ENCODE peak calls at places on chromosomes 2 and 18, in eight cellular contexts. One of them, this sample, is unnamed.

GRCh38 chr2:237536617-237537016 is 29.8 kb upstream of the PRLH start:
- DNase-seq in adrenal gland: no peak
- DNase-seq in NCI-H526: no peak
- DNase-seq in naive thymus-derived CD8-positive, alpha-beta T cell: no peak
- DNase-seq in myocyte: no peak
- DNase-seq in tibial artery: no peak
- DNase-seq in T-helper 2 cell: no peak
- DNase-seq in GM23248: no peak
- DNase-seq in this sample: no peak

GRCh38 chr2:42777883-42778805 is 14.2 kb upstream of the OXER1 start:
- DNase-seq in NCI-H526: no peak
- DNase-seq in adrenal gland: no peak
- DNase-seq in tibial artery: no peak
- DNase-seq in naive thymus-derived CD8-positive, alpha-beta T cell: no peak
- DNase-seq in T-helper 2 cell: no peak
- DNase-seq in myocyte: peak
- DNase-seq in GM23248: peak
- DNase-seq in this sample: no peak

GRCh38 chr18:54228364-54228763 is 3.9 kb upstream of the MBD2 start:
- DNase-seq in myocyte: no peak
- DNase-seq in naive thymus-derived CD8-positive, alpha-beta T cell: no peak
- DNase-seq in tibial artery: no peak
- DNase-seq in GM23248: no peak
- DNase-seq in adrenal gland: no peak
- DNase-seq in T-helper 2 cell: no peak
- DNase-seq in NCI-H526: no peak
- DNase-seq in this sample: no peak

GRCh38 chr2:167293172-167293781 is 405.0 kb downstream of the XIRP2 start:
- DNase-seq in T-helper 2 cell: no peak
- DNase-seq in NCI-H526: peak
- DNase-seq in adrenal gland: peak
- DNase-seq in naive thymus-derived CD8-positive, alpha-beta T cell: no peak
- DNase-seq in tibial artery: no peak
- DNase-seq in GM23248: peak
- DNase-seq in myocyte: peak
- DNase-seq in this sample: no peak

GRCh38 chr2:173034143-173034542 is 41.5 kb upstream of the MAP3K20 start:
- DNase-seq in tibial artery: no peak
- DNase-seq in GM23248: no peak
- DNase-seq in T-helper 2 cell: no peak
- DNase-seq in NCI-H526: no peak
- DNase-seq in myocyte: no peak
- DNase-seq in naive thymus-derived CD8-positive, alpha-beta T cell: no peak
- DNase-seq in adrenal gland: no peak
- DNase-seq in this sample: no peak

GRCh38 chr2:201654611-201655384 is 11.5 kb upstream of the TMEM237 start:
- DNase-seq in NCI-H526: no peak
- DNase-seq in naive thymus-derived CD8-positive, alpha-beta T cell: no peak
- DNase-seq in myocyte: peak
- DNase-seq in T-helper 2 cell: no peak
- DNase-seq in tibial artery: no peak
- DNase-seq in adrenal gland: no peak
- DNase-seq in GM23248: peak
- DNase-seq in this sample: no peak

GRCh38 chr18:55416791-55417190 is 171.2 kb downstream of the TCF4 start:
- DNase-seq in tibial artery: no peak
- DNase-seq in myocyte: no peak
- DNase-seq in naive thymus-derived CD8-positive, alpha-beta T cell: no peak
- DNase-seq in adrenal gland: no peak
- DNase-seq in GM23248: no peak
- DNase-seq in T-helper 2 cell: no peak
- DNase-seq in NCI-H526: no peak
- DNase-seq in this sample: no peak

GRCh38 chr2:58484201-58484600 is 243.1 kb upstream of the FANCL start:
- DNase-seq in T-helper 2 cell: no peak
- DNase-seq in adrenal gland: no peak
- DNase-seq in NCI-H526: no peak
- DNase-seq in tibial artery: no peak
- DNase-seq in GM23248: peak
- DNase-seq in naive thymus-derived CD8-positive, alpha-beta T cell: no peak
- DNase-seq in myocyte: peak
- DNase-seq in this sample: no peak

GRCh38 chr2:225889452-225889851 is 489.9 kb downstream of the NYAP2 start:
- DNase-seq in myocyte: peak
- DNase-seq in tibial artery: no peak
- DNase-seq in naive thymus-derived CD8-positive, alpha-beta T cell: no peak
- DNase-seq in NCI-H526: no peak
- DNase-seq in adrenal gland: no peak
- DNase-seq in T-helper 2 cell: no peak
- DNase-seq in GM23248: peak
- DNase-seq in this sample: no peak

GRCh38 chr2:78132391-78133370 is 610.5 kb upstream of the LRRTM4 start:
- DNase-seq in naive thymus-derived CD8-positive, alpha-beta T cell: no peak
- DNase-seq in tibial artery: no peak
- DNase-seq in myocyte: no peak
- DNase-seq in adrenal gland: no peak
- DNase-seq in GM23248: no peak
- DNase-seq in T-helper 2 cell: no peak
- DNase-seq in NCI-H526: no peak
- DNase-seq in this sample: no peak

GRCh38 chr2:61172671-61173070 is 10.7 kb downstream of the C2orf74 start:
- DNase-seq in GM23248: no peak
- DNase-seq in NCI-H526: no peak
- DNase-seq in T-helper 2 cell: no peak
- DNase-seq in adrenal gland: no peak
- DNase-seq in myocyte: no peak
- DNase-seq in tibial artery: no peak
- DNase-seq in naive thymus-derived CD8-positive, alpha-beta T cell: no peak
- DNase-seq in this sample: no peak

GRCh38 chr2:85585781-85586105 is 1.5 kb downstream of the VAMP5 start:
- DNase-seq in adrenal gland: no peak
- DNase-seq in tibial artery: no peak
- DNase-seq in GM23248: peak
- DNase-seq in T-helper 2 cell: no peak
- DNase-seq in NCI-H526: no peak
- DNase-seq in naive thymus-derived CD8-positive, alpha-beta T cell: no peak
- DNase-seq in myocyte: peak
- DNase-seq in this sample: no peak

GRCh38 chr18:28177828-28178635 is 1.1 kb upstream of the CDH2 start:
- DNase-seq in tibial artery: no peak
- DNase-seq in T-helper 2 cell: no peak
- DNase-seq in naive thymus-derived CD8-positive, alpha-beta T cell: no peak
- DNase-seq in myocyte: peak
- DNase-seq in adrenal gland: peak
- DNase-seq in NCI-H526: peak
- DNase-seq in GM23248: peak
- DNase-seq in this sample: no peak

GRCh38 chr18:63553117-63553516 is 10.9 kb downstream of the SERPINB12 start:
- DNase-seq in adrenal gland: no peak
- DNase-seq in myocyte: peak
- DNase-seq in tibial artery: no peak
- DNase-seq in NCI-H526: no peak
- DNase-seq in T-helper 2 cell: no peak
- DNase-seq in GM23248: peak
- DNase-seq in naive thymus-derived CD8-positive, alpha-beta T cell: no peak
- DNase-seq in this sample: no peak

GRCh38 chr18:36265035-36265434 is 32.5 kb upstream of the FHOD3 start:
- DNase-seq in adrenal gland: no peak
- DNase-seq in naive thymus-derived CD8-positive, alpha-beta T cell: no peak
- DNase-seq in T-helper 2 cell: no peak
- DNase-seq in myocyte: no peak
- DNase-seq in tibial artery: no peak
- DNase-seq in NCI-H526: no peak
- DNase-seq in GM23248: no peak
- DNase-seq in this sample: no peak

GRCh38 chr2:178194600-178195389 is 483 bp downstream of the OSBPL6 start:
- DNase-seq in myocyte: peak
- DNase-seq in NCI-H526: peak
- DNase-seq in T-helper 2 cell: no peak
- DNase-seq in GM23248: peak
- DNase-seq in naive thymus-derived CD8-positive, alpha-beta T cell: no peak
- DNase-seq in tibial artery: peak
- DNase-seq in adrenal gland: peak
- DNase-seq in this sample: no peak

GRCh38 chr2:113812204-113812603 is 55.8 kb upstream of the SLC35F5 start:
- DNase-seq in T-helper 2 cell: no peak
- DNase-seq in tibial artery: no peak
- DNase-seq in adrenal gland: no peak
- DNase-seq in NCI-H526: no peak
- DNase-seq in myocyte: no peak
- DNase-seq in GM23248: no peak
- DNase-seq in naive thymus-derived CD8-positive, alpha-beta T cell: no peak
- DNase-seq in this sample: no peak

GRCh38 chr2:120605231-120605935 is 130.3 kb upstream of the GLI2 start:
- DNase-seq in tibial artery: peak
- DNase-seq in myocyte: no peak
- DNase-seq in T-helper 2 cell: no peak
- DNase-seq in adrenal gland: no peak
- DNase-seq in naive thymus-derived CD8-positive, alpha-beta T cell: no peak
- DNase-seq in GM23248: no peak
- DNase-seq in NCI-H526: no peak
- DNase-seq in this sample: no peak

GRCh38 chr18:69599377-69599776 is 198.7 kb downstream of the DOK6 start:
- DNase-seq in T-helper 2 cell: no peak
- DNase-seq in GM23248: no peak
- DNase-seq in naive thymus-derived CD8-positive, alpha-beta T cell: no peak
- DNase-seq in myocyte: no peak
- DNase-seq in NCI-H526: no peak
- DNase-seq in tibial artery: no peak
- DNase-seq in adrenal gland: no peak
- DNase-seq in this sample: no peak

GRCh38 chr2:17416891-17417391 is 101.3 kb downstream of the RAD51AP2 start:
- DNase-seq in NCI-H526: no peak
- DNase-seq in myocyte: peak
- DNase-seq in adrenal gland: no peak
- DNase-seq in T-helper 2 cell: no peak
- DNase-seq in GM23248: peak
- DNase-seq in naive thymus-derived CD8-positive, alpha-beta T cell: no peak
- DNase-seq in tibial artery: no peak
- DNase-seq in this sample: no peak

GRCh38 chr2:239393401-239393940 is 7.3 kb downstream of the HDAC4 start:
- DNase-seq in T-helper 2 cell: no peak
- DNase-seq in adrenal gland: peak
- DNase-seq in naive thymus-derived CD8-positive, alpha-beta T cell: no peak
- DNase-seq in tibial artery: peak
- DNase-seq in myocyte: peak
- DNase-seq in GM23248: peak
- DNase-seq in NCI-H526: no peak
- DNase-seq in this sample: no peak

GRCh38 chr2:195269220-195269619 is 387.8 kb upstream of the SLC39A10 start:
- DNase-seq in naive thymus-derived CD8-positive, alpha-beta T cell: no peak
- DNase-seq in tibial artery: no peak
- DNase-seq in adrenal gland: no peak
- DNase-seq in myocyte: no peak
- DNase-seq in T-helper 2 cell: no peak
- DNase-seq in NCI-H526: no peak
- DNase-seq in GM23248: no peak
- DNase-seq in this sample: no peak

GRCh38 chr18:48548921-48549320 is 10.1 kb downstream of the CTIF start:
- DNase-seq in naive thymus-derived CD8-positive, alpha-beta T cell: no peak
- DNase-seq in NCI-H526: no peak
- DNase-seq in myocyte: no peak
- DNase-seq in T-helper 2 cell: no peak
- DNase-seq in GM23248: no peak
- DNase-seq in tibial artery: peak
- DNase-seq in adrenal gland: peak
- DNase-seq in this sample: no peak

GRCh38 chr18:13381907-13382682 is 163.5 kb downstream of the LDLRAD4 start:
- DNase-seq in naive thymus-derived CD8-positive, alpha-beta T cell: peak
- DNase-seq in GM23248: peak
- DNase-seq in T-helper 2 cell: no peak
- DNase-seq in adrenal gland: peak
- DNase-seq in tibial artery: peak
- DNase-seq in NCI-H526: no peak
- DNase-seq in myocyte: peak
- DNase-seq in this sample: peak

GRCh38 chr18:77009675-77010074 is 122.9 kb downstream of the MBP start:
- DNase-seq in naive thymus-derived CD8-positive, alpha-beta T cell: no peak
- DNase-seq in GM23248: no peak
- DNase-seq in NCI-H526: no peak
- DNase-seq in myocyte: no peak
- DNase-seq in tibial artery: no peak
- DNase-seq in adrenal gland: peak
- DNase-seq in T-helper 2 cell: no peak
- DNase-seq in this sample: no peak

GRCh38 chr18:47036298-47036874 is 965 bp upstream of the ELOA2 start:
- DNase-seq in NCI-H526: no peak
- DNase-seq in T-helper 2 cell: no peak
- DNase-seq in adrenal gland: peak
- DNase-seq in naive thymus-derived CD8-positive, alpha-beta T cell: no peak
- DNase-seq in tibial artery: no peak
- DNase-seq in myocyte: peak
- DNase-seq in GM23248: peak
- DNase-seq in this sample: no peak

GRCh38 chr2:53767405-53768232 is at the start of gene CHAC2:
- DNase-seq in tibial artery: peak
- DNase-seq in GM23248: peak
- DNase-seq in naive thymus-derived CD8-positive, alpha-beta T cell: peak
- DNase-seq in adrenal gland: peak
- DNase-seq in T-helper 2 cell: peak
- DNase-seq in myocyte: peak
- DNase-seq in NCI-H526: peak
- DNase-seq in this sample: peak

GRCh38 chr2:195535911-195536522 is 121.0 kb upstream of the SLC39A10 start:
- DNase-seq in adrenal gland: peak
- DNase-seq in naive thymus-derived CD8-positive, alpha-beta T cell: peak
- DNase-seq in myocyte: no peak
- DNase-seq in NCI-H526: no peak
- DNase-seq in T-helper 2 cell: peak
- DNase-seq in tibial artery: no peak
- DNase-seq in GM23248: no peak
- DNase-seq in this sample: no peak

GRCh38 chr18:34258176-34258575 is 33.5 kb upstream of the NOL4 start:
- DNase-seq in T-helper 2 cell: no peak
- DNase-seq in NCI-H526: no peak
- DNase-seq in myocyte: no peak
- DNase-seq in adrenal gland: no peak
- DNase-seq in GM23248: no peak
- DNase-seq in tibial artery: no peak
- DNase-seq in naive thymus-derived CD8-positive, alpha-beta T cell: no peak
- DNase-seq in this sample: no peak

GRCh38 chr2:157845081-157845480 is 31.0 kb downstream of the ACVR1 start:
- DNase-seq in NCI-H526: no peak
- DNase-seq in adrenal gland: no peak
- DNase-seq in myocyte: no peak
- DNase-seq in naive thymus-derived CD8-positive, alpha-beta T cell: no peak
- DNase-seq in T-helper 2 cell: no peak
- DNase-seq in GM23248: no peak
- DNase-seq in tibial artery: no peak
- DNase-seq in this sample: no peak

GRCh38 chr2:56009758-56010534 is 86.4 kb upstream of the EFEMP1 start:
- DNase-seq in T-helper 2 cell: no peak
- DNase-seq in tibial artery: no peak
- DNase-seq in adrenal gland: no peak
- DNase-seq in naive thymus-derived CD8-positive, alpha-beta T cell: no peak
- DNase-seq in GM23248: peak
- DNase-seq in NCI-H526: peak
- DNase-seq in myocyte: peak
- DNase-seq in this sample: no peak

GRCh38 chr2:57373530-57373929 is 673.1 kb upstream of the VRK2 start:
- DNase-seq in myocyte: peak
- DNase-seq in NCI-H526: no peak
- DNase-seq in naive thymus-derived CD8-positive, alpha-beta T cell: no peak
- DNase-seq in GM23248: peak
- DNase-seq in adrenal gland: no peak
- DNase-seq in tibial artery: no peak
- DNase-seq in T-helper 2 cell: no peak
- DNase-seq in this sample: peak

GRCh38 chr2:30565860-30566358 is 118.9 kb downstream of the LCLAT1 start:
- DNase-seq in myocyte: peak
- DNase-seq in T-helper 2 cell: no peak
- DNase-seq in tibial artery: peak
- DNase-seq in naive thymus-derived CD8-positive, alpha-beta T cell: no peak
- DNase-seq in adrenal gland: no peak
- DNase-seq in NCI-H526: no peak
- DNase-seq in GM23248: peak
- DNase-seq in this sample: no peak

GRCh38 chr2:129281761-129282160 is 697.7 kb upstream of the RAB6C start:
- DNase-seq in GM23248: no peak
- DNase-seq in myocyte: no peak
- DNase-seq in NCI-H526: no peak
- DNase-seq in adrenal gland: peak
- DNase-seq in T-helper 2 cell: no peak
- DNase-seq in tibial artery: no peak
- DNase-seq in naive thymus-derived CD8-positive, alpha-beta T cell: no peak
- DNase-seq in this sample: no peak